ENCODE peak calls at places on chromosomes 13 and 19, in eight cellular contexts. X, H, C, B, L, T, E and U are unnamed samples. For H3K9me3, the result is how much of the 10 kb centered on the place peaks cover.

GRCh38 chr13:80262051-80262695 is 78.8 kb downstream of the SPRY2 start:
- DNase-seq in H (no peak), C (no peak), B (no peak), T (no peak), X (no peak), E (no peak), L (no peak), U (no peak)

GRCh38 chr19:11505504-11506100 is at the start of gene ZNF653:
- DNase-seq in T (peak), X (peak), C (peak), L (peak), E (peak), H (peak), B (peak), U (peak)

GRCh38 chr19:36059180-36059910 is 4.6 kb downstream of the WDR62 start:
- DNase-seq in E (no peak), B (no peak), H (no peak), X (no peak), C (no peak), T (no peak), L (no peak), U (no peak)

GRCh38 chr19:45716314-45717130 is 14.2 kb downstream of the FBXO46 start:
- DNase-seq in H (peak), X (no peak), E (peak), T (no peak), L (no peak), C (peak), B (no peak), U (peak)

GRCh38 chr19:4896372-4896771 is 6.3 kb downstream of the ARRDC5 start:
- DNase-seq in B (no peak), H (peak), X (peak), C (peak), T (peak), E (no peak), L (no peak), U (no peak)

GRCh38 chr19:4061683-4062575 is 4.8 kb downstream of the ZBTB7A start:
- DNase-seq in E (peak), C (peak), B (no peak), T (no peak), H (peak), L (no peak), X (no peak), U (no peak)

GRCh38 chr19:55605637-55606470 is at the start of gene ZNF865:
- DNase-seq in C (peak), H (peak), E (peak), L (peak), T (peak), B (peak), X (peak), U (peak)

GRCh38 chr13:94534171-94534570 is 54.7 kb upstream of the DCT start:
- DNase-seq in T (peak), E (no peak), B (no peak), L (peak), X (peak), H (no peak), C (peak), U (no peak)

GRCh38 chr19:2040647-2041435 is 10.2 kb downstream of the MKNK2 start:
- DNase-seq in H (no peak), B (no peak), C (no peak), L (no peak), T (no peak), X (no peak), E (no peak), U (no peak)

GRCh38 chr19:52896431-52897148 is 845 bp downstream of the ZNF320 start:
- DNase-seq in B (peak), E (no peak), X (peak), T (peak), L (peak), H (peak), C (peak), U (peak)

GRCh38 chr19:34505321-34506025 is 23.9 kb downstream of the WTIP start:
- DNase-seq in C (no peak), L (no peak), E (no peak), H (no peak), X (no peak), T (no peak), B (no peak), U (no peak)

GRCh38 chr19:32971012-32971595 is 654 bp downstream of the CEP89 start:
- DNase-seq in X (no peak), C (no peak), E (no peak), B (no peak), L (peak), T (no peak), H (no peak), U (no peak)

GRCh38 chr19:29098863-29099481 is 114.0 kb downstream of the UQCRFS1 start:
- DNase-seq in E (peak), H (peak), B (peak), T (no peak), L (peak), C (peak), X (peak), U (no peak)

GRCh38 chr19:3136684-3137055 is 837 bp downstream of the GNA15 start:
- DNase-seq in L (no peak), X (no peak), E (peak), H (peak), C (peak), T (no peak), B (no peak), U (peak)

GRCh38 chr13:74770361-74770760 is 636.2 kb upstream of the KLF12 start:
- DNase-seq in B (no peak), T (peak), H (peak), C (no peak), L (peak), E (no peak), X (peak), U (no peak)

GRCh38 chr19:2561895-2562294 is 86.0 kb downstream of the GADD45B start:
- DNase-seq in B (no peak), H (no peak), T (no peak), E (no peak), C (no peak), X (no peak), L (no peak), U (peak)

GRCh38 chr19:3161453-3161852 is 17.1 kb upstream of the S1PR4 start:
- DNase-seq in B (peak), L (no peak), X (peak), H (peak), T (no peak), C (peak), E (no peak), U (no peak)

GRCh38 chr19:44585371-44586141 is 27.8 kb upstream of the IGSF23 start:
- DNase-seq in E (no peak), C (peak), L (peak), X (peak), H (peak), B (no peak), T (peak), U (no peak)

GRCh38 chr13:50685491-50685890 is 158.0 kb downstream of the DLEU7 start:
- DNase-seq in H (peak), X (no peak), E (no peak), L (peak), C (no peak), T (peak), B (peak), U (peak)

GRCh38 chr19:13052447-13053232 is 50.0 kb downstream of the LYL1 start:
- DNase-seq in X (no peak), E (no peak), T (no peak), H (no peak), B (no peak), C (no peak), L (no peak), U (no peak)

GRCh38 chr13:29494520-29494919 is 101.0 kb downstream of the SLC7A1 start:
- DNase-seq in B (no peak), X (no peak), L (no peak), H (no peak), C (no peak), E (no peak), T (no peak), U (no peak)

GRCh38 chr13:94198666-94199065 is 280.8 kb downstream of the DCT start:
- DNase-seq in L (peak), C (no peak), H (no peak), T (peak), E (no peak), X (no peak), B (no peak), U (no peak)

GRCh38 chr13:97875911-97876310 is 77.6 kb upstream of the IPO5 start:
- DNase-seq in C (no peak), L (no peak), H (no peak), X (no peak), E (no peak), T (no peak), B (no peak), U (no peak)

GRCh38 chr19:2148482-2149135 is 2.8 kb downstream of the AP3D1 start:
- DNase-seq in T (no peak), X (no peak), E (no peak), B (no peak), H (no peak), C (no peak), L (no peak), U (no peak)

GRCh38 chr13:73303858-73304257 is 245.1 kb downstream of the KLF5 start:
- DNase-seq in C (no peak), X (peak), B (no peak), T (peak), L (peak), H (peak), E (no peak), U (no peak)

GRCh38 chr19:54955356-54955755 is 8.0 kb upstream of the NLRP7 start:
- DNase-seq in X (no peak), T (peak), H (no peak), L (peak), C (no peak), B (no peak), E (no peak), U (no peak)

GRCh38 chr19:1514986-1515721 is 2.3 kb upstream of the ADAMTSL5 start:
- DNase-seq in B (no peak), C (no peak), L (no peak), X (no peak), T (no peak), H (no peak), E (no peak), U (no peak)

GRCh38 chr19:35207391-35207871 is 21.1 kb downstream of the FAM187B start:
- DNase-seq in B (no peak), H (peak), E (no peak), X (no peak), L (no peak), T (no peak), C (peak), U (no peak)

GRCh38 chr19:38868551-38868950 is 9.5 kb downstream of the RINL start:
- DNase-seq in B (no peak), H (no peak), L (no peak), E (peak), X (no peak), C (no peak), T (no peak), U (no peak)
- H3K4me2 ChIP-seq in B (no peak), H (no peak), L (no peak), E (no peak), X (no peak), C (no peak), T (no peak), U (no peak)

GRCh38 chr19:6427131-6427530 is 2.5 kb upstream of the KHSRP start:
- DNase-seq in T (no peak), C (no peak), L (no peak), H (no peak), B (no peak), E (no peak), X (no peak), U (no peak)

GRCh38 chr19:6424939-6425731 is 524 bp upstream of the KHSRP start:
- DNase-seq in B (peak), H (peak), E (peak), C (peak), L (peak), X (peak), T (peak), U (peak)

GRCh38 chr19:6424190-6424938 is at the start of gene KHSRP:
- DNase-seq in B (peak), E (no peak), L (no peak), X (no peak), C (no peak), T (no peak), H (no peak), U (peak)

GRCh38 chr19:6423499-6424189 is 967 bp downstream of the KHSRP start:
- DNase-seq in C (no peak), X (peak), E (peak), H (peak), B (peak), T (peak), L (peak), U (peak)

DNA sequence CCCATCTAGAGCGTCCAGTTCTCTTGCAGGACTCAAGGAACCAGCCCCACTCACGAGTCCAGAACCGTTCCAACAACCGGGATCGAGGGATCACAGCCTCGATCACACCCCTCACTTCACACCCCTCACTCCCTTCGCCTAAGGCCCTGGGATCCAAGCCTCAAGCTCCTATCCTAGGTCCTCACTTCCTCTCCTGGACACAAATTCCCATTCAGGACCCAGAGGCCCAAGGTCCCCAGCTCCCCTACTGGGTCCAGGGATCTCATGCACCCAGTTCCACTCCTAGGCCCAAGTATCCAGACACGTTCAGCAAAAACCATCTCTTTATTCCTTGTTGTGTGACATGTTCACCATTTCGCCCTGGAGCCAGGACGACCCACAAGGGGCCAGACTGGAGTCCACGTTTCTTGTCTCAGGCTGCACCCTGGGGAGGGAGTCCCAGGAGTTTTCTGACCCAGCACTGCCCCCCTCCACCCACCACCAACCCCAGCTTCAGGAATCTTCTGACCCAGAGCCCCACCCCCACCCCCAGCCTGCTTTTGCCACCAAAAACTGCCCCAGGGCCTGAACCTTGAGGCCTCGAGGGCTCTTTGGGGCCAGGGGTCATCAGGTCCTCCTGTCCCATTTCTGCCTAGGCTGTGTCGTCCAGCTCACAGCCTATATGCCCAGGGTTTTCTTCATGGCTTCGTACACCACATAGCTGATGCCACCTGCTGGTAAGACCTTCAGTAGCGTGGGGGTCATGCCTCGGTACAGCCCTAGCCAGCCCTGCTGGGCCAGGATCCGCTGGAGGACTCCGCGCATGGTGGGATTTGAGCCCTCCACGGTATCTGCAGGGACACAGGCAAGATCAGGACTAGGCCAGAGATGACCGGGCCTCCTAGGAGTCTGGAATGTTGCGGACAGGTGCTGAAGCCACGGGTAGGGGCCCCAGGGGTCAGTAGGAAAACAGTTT is 1.4 kb upstream of the KHSRP start:
- DNase-seq in H (no peak), B (peak), C (no peak), E (no peak), T (no peak), L (no peak), X (no peak), U (peak)
- H3K27ac ChIP-seq in H (peak), B (peak), C (peak), E (no peak), T (peak), L (peak), X (peak), U (peak)

GRCh38 chr19:20863176-20863575 is 59.9 kb upstream of the ZNF85 start:
- DNase-seq in E (no peak), B (no peak), H (no peak), T (no peak), C (no peak), X (no peak), L (no peak), U (no peak)
- H3K9me3 ChIP-seq in E (under half), B (under half), H (under half), T (under half), C (under half), X (under half), L (under half), U (under half)

GRCh38 chr13:60572855-60573254 is 175.8 kb downstream of the TDRD3 start:
- DNase-seq in X (no peak), C (no peak), B (no peak), T (no peak), L (peak), H (no peak), E (no peak), U (no peak)
- H3K4me2 ChIP-seq in X (no peak), C (no peak), B (no peak), T (peak), L (no peak), H (no peak), E (no peak), U (no peak)

GRCh38 chr19:7258042-7258839 is 36.0 kb downstream of the INSR start:
- DNase-seq in H (no peak), X (no peak), B (no peak), L (no peak), C (no peak), E (no peak), T (no peak), U (no peak)
- H3K27ac ChIP-seq in H (no peak), X (no peak), B (no peak), L (no peak), C (peak), E (peak), T (no peak), U (no peak)